ENCODE peak calls at places on chromosomes 2 and 18, in five cellular contexts. Y is AG08396; P is NCI-H460; T is stimulated activated CD4-positive, alpha-beta T cell treated with anti-CD3 and anti-CD28 coated beads, TNF-alpha, amount 100 ng/mL, for 1 hour; N is activated CD4-positive, CD25-positive, alpha-beta regulatory T cell treated with anti-CD3 and anti-CD28 coated beads, Interleukin-2, amount 50 U/mL, for 72 hours. D is an unnamed sample.

GRCh38 chr18:13463526-13463925 is 245.0 kb downstream of the LDLRAD4 start:
- DNase-seq in Y (no peak), P (no peak), T (no peak), N (no peak), D (no peak)

GRCh38 chr18:13540783-13541182 is 185.6 kb downstream of the FAM210A start:
- DNase-seq in Y (no peak), P (no peak), T (no peak), N (no peak), D (no peak)

GRCh38 chr18:24754572-24754971 is 294.1 kb downstream of the HRH4 start:
- DNase-seq in Y (no peak), P (no peak), T (no peak), N (no peak), D (no peak)

GRCh38 chr2:219571311-219572236 is at the start of gene OBSL1:
- DNase-seq in Y (peak; percentile 78), P (no peak), T (no peak), N (no peak), D (peak; percentile 85)

GRCh38 chr2:164479460-164479859 is 141.8 kb downstream of the GRB14 start:
- DNase-seq in Y (peak; percentile 7), P (peak; percentile 23), T (no peak), N (no peak), D (peak; percentile 26)

GRCh38 chr2:228522276-228522675 is 340.8 kb upstream of the SPHKAP start:
- DNase-seq in Y (peak; percentile 9), P (no peak), T (no peak), N (no peak), D (no peak)

GRCh38 chr2:86416126-86416525 is 25.0 kb upstream of the KDM3A start:
- DNase-seq in Y (no peak), P (no peak), T (no peak), N (no peak), D (no peak)

GRCh38 chr2:24050041-24050655 is 607 bp downstream of the FKBP1B start:
- DNase-seq in Y (peak; percentile 12), P (no peak), T (no peak), N (no peak), D (peak; percentile 32)

GRCh38 chr2:26946841-26947784 is 23.3 kb upstream of the MAPRE3 start:
- DNase-seq in Y (peak; percentile 59), P (no peak), T (no peak), N (no peak), D (peak; percentile 83)